ENCODE peak calls at places on chromosomes 2 and 18, in ten cellular contexts. X, L, M, O, E, A, U, F, H and P are unnamed samples.

GRCh38 chr2:28765316-28765715 is 13.7 kb downstream of the PPP1CB start:
- DNase-seq in X (no peak), L (no peak), M (no peak), O (no peak), E (no peak), A (no peak), U (no peak), F (no peak), H (no peak), P (no peak)

GRCh38 chr2:18065264-18065663 is 186.8 kb downstream of the KCNS3 start:
- DNase-seq in X (no peak), L (no peak), M (no peak), O (no peak), E (no peak), A (no peak), U (no peak), F (no peak), H (no peak), P (no peak)

GRCh38 chr2:150466770-150467640 is 20.5 kb downstream of the RND3 start:
- DNase-seq in X (no peak), L (no peak), M (no peak), O (no peak), E (no peak), A (no peak), U (no peak), F (no peak), H (no peak), P (no peak)

GRCh38 chr2:54597153-54597827 is 126.2 kb upstream of the EML6 start:
- DNase-seq in X (no peak), L (peak), M (no peak), O (no peak), E (peak), A (no peak), U (no peak), F (peak), H (no peak), P (no peak)

GRCh38 chr2:169105433-169105832 is 36.1 kb downstream of the DHRS9 start:
- DNase-seq in X (no peak), L (no peak), M (no peak), O (no peak), E (no peak), A (no peak), U (no peak), F (no peak), H (no peak), P (no peak)

GRCh38 chr18:61896767-61897166 is 4.0 kb upstream of the RNF152 start:
- DNase-seq in X (no peak), L (no peak), M (peak), O (no peak), E (peak), A (peak), U (no peak), F (no peak), H (no peak), P (no peak)

GRCh38 chr18:32478317-32478716 is 7.6 kb upstream of the GAREM1 start:
- DNase-seq in X (no peak), L (no peak), M (no peak), O (no peak), E (no peak), A (no peak), U (no peak), F (no peak), H (no peak), P (no peak)

GRCh38 chr18:2547477-2548087 is 23.7 kb downstream of the METTL4 start:
- DNase-seq in X (no peak), L (no peak), M (no peak), O (no peak), E (no peak), A (peak), U (no peak), F (no peak), H (no peak), P (peak)